ENCODE peak calls at places on chromosome 3, in eight cellular contexts. H, O, W, Y, Q, J, F and T are unnamed samples.

GRCh38 chr3:12308517-12308916 is 19.6 kb downstream of the PPARG start:
- DNase-seq in H (no peak), O (no peak), W (peak), Y (no peak), Q (peak), J (peak), F (no peak), T (peak)

GRCh38 chr3:16203031-16203430 is 28.6 kb downstream of the GALNT15 start:
- DNase-seq in H (no peak), O (no peak), W (peak), Y (no peak), Q (no peak), J (peak), F (no peak), T (no peak)

GRCh38 chr3:153442386-153442785 is 280.4 kb downstream of the RAP2B start:
- DNase-seq in H (no peak), O (no peak), W (no peak), Y (no peak), Q (no peak), J (peak), F (no peak), T (no peak)

GRCh38 chr3:101095703-101096102 is 102.5 kb upstream of the ABI3BP start:
- DNase-seq in H (no peak), O (no peak), W (no peak), Y (no peak), Q (no peak), J (peak), F (no peak), T (no peak)

GRCh38 chr3:535566-536416 is 339.2 kb downstream of the CHL1 start:
- DNase-seq in H (peak), O (no peak), W (peak), Y (no peak), Q (no peak), J (peak), F (no peak), T (no peak)

GRCh38 chr3:129312021-129312639 is 33.5 kb downstream of the HMCES start:
- DNase-seq in H (no peak), O (no peak), W (no peak), Y (no peak), Q (no peak), J (no peak), F (no peak), T (no peak)

GRCh38 chr3:59286791-59287531 is 237.1 kb upstream of the CFAP20DC start:
- DNase-seq in H (no peak), O (peak), W (peak), Y (no peak), Q (no peak), J (peak), F (no peak), T (no peak)

GRCh38 chr3:33061782-33062181 is 35.2 kb downstream of the GLB1 start:
- DNase-seq in H (no peak), O (no peak), W (no peak), Y (no peak), Q (no peak), J (peak), F (no peak), T (no peak)

GRCh38 chr3:126496894-126497850 is 20.4 kb downstream of the UROC1 start:
- DNase-seq in H (no peak), O (no peak), W (no peak), Y (no peak), Q (no peak), J (no peak), F (no peak), T (no peak)

GRCh38 chr3:55854395-55854994 is 367.4 kb upstream of the WNT5A start:
- DNase-seq in H (no peak), O (no peak), W (no peak), Y (no peak), Q (no peak), J (no peak), F (no peak), T (no peak)

GRCh38 chr3:195911041-195911945 is 2.9 kb upstream of the TNK2 start:
- DNase-seq in H (no peak), O (no peak), W (no peak), Y (no peak), Q (no peak), J (peak), F (no peak), T (no peak)

GRCh38 chr3:17431004-17431403 is 311.4 kb downstream of the TBC1D5 start:
- DNase-seq in H (no peak), O (no peak), W (peak), Y (peak), Q (peak), J (peak), F (no peak), T (peak)

GRCh38 chr3:12868039-12869024 is 27.0 kb upstream of the RPL32 start:
- DNase-seq in H (peak), O (peak), W (peak), Y (peak), Q (peak), J (peak), F (peak), T (peak)

GRCh38 chr3:101148001-101148400 is 154.8 kb upstream of the ABI3BP start:
- DNase-seq in H (no peak), O (no peak), W (no peak), Y (no peak), Q (no peak), J (no peak), F (no peak), T (no peak)

GRCh38 chr3:10315771-10316344 is 5.1 kb downstream of the SEC13 start:
- DNase-seq in H (no peak), O (no peak), W (no peak), Y (no peak), Q (no peak), J (no peak), F (no peak), T (no peak)

GRCh38 chr3:131555456-131555855 is 52.7 kb upstream of the MRPL3 start:
- DNase-seq in H (no peak), O (no peak), W (peak), Y (no peak), Q (no peak), J (peak), F (no peak), T (peak)

GRCh38 chr3:162540421-162540820 is 1043.8 kb downstream of the OTOL1 start:
- DNase-seq in H (no peak), O (no peak), W (no peak), Y (no peak), Q (no peak), J (peak), F (no peak), T (no peak)